ENCODE peak calls at places on chromosomes 1 and 21, in ten cellular contexts. M, U, P, R, L, J, T, G, B and F are unnamed samples.

GRCh38 chr1:245673920-245674414 is 519.2 kb downstream of the KIF26B start:
- DNase-seq in G (no peak), R (peak), L (no peak), J (no peak), T (no peak), M (no peak), P (no peak), U (no peak), B (no peak), F (no peak)

GRCh38 chr1:30412241-30413110 is 310.9 kb downstream of the MATN1 start:
- DNase-seq in G (no peak), L (peak), J (peak), R (no peak), U (no peak), P (no peak), M (no peak), B (no peak), T (no peak), F (no peak)

GRCh38 chr1:156833598-156833997 is 16.9 kb upstream of the SH2D2A start:
- DNase-seq in U (no peak), B (no peak), G (no peak), J (no peak), L (no peak), M (no peak), T (no peak), R (no peak), P (no peak), F (no peak)

GRCh38 chr1:221327954-221328353 is 413.9 kb downstream of the DUSP10 start:
- DNase-seq in P (no peak), L (no peak), M (no peak), T (no peak), B (no peak), U (no peak), J (no peak), R (peak), G (no peak), F (peak)

GRCh38 chr1:111274653-111275052 is 16.0 kb upstream of the CHIA start:
- DNase-seq in P (no peak), B (no peak), T (no peak), U (no peak), L (no peak), M (no peak), J (no peak), R (peak), G (no peak), F (no peak)

GRCh38 chr1:184483101-184483813 is 96.4 kb downstream of the C1orf21 start:
- DNase-seq in G (no peak), U (no peak), T (no peak), L (peak), M (no peak), J (peak), P (no peak), B (no peak), R (peak), F (no peak)

GRCh38 chr1:192530254-192530653 is 45.3 kb upstream of the RGS1 start:
- DNase-seq in P (no peak), M (no peak), T (no peak), U (no peak), G (no peak), B (no peak), R (peak), L (no peak), J (no peak), F (no peak)

GRCh38 chr1:182616130-182617074 is 12.2 kb upstream of the RGS16 start:
- DNase-seq in J (peak), L (no peak), G (peak), P (no peak), B (peak), M (no peak), R (peak), T (peak), U (peak), F (no peak)

GRCh38 chr1:240739754-240740153 is 127.8 kb upstream of the GREM2 start:
- DNase-seq in B (no peak), J (no peak), M (no peak), T (no peak), L (no peak), U (no peak), R (no peak), P (no peak), G (no peak), F (no peak)

GRCh38 chr21:15164678-15165303 is 100.0 kb upstream of the NRIP1 start:
- DNase-seq in G (no peak), P (no peak), R (peak), J (no peak), T (no peak), B (no peak), U (no peak), L (no peak), M (no peak), F (no peak)

GRCh38 chr1:7281821-7282220 is 489.3 kb upstream of the VAMP3 start:
- DNase-seq in B (no peak), J (no peak), M (no peak), U (no peak), L (no peak), T (no peak), P (no peak), R (peak), G (no peak), F (no peak)

GRCh38 chr1:1599030-1599916 is 662 bp downstream of the FNDC10 start:
- DNase-seq in B (no peak), M (peak), U (no peak), L (no peak), R (peak), T (peak), P (no peak), G (no peak), J (peak), F (no peak)

GRCh38 chr1:54854376-54855020 is 32.5 kb downstream of the DHCR24 start:
- DNase-seq in J (no peak), B (no peak), U (no peak), P (no peak), L (no peak), M (no peak), G (no peak), T (no peak), R (no peak), F (no peak)

GRCh38 chr1:166164995-166165660 is 1.7 kb downstream of the FAM78B start:
- DNase-seq in L (no peak), R (peak), U (peak), T (peak), B (no peak), J (no peak), M (peak), G (no peak), P (no peak), F (no peak)

GRCh38 chr1:8477983-8478362 is 160.1 kb downstream of the SLC45A1 start:
- DNase-seq in L (no peak), B (no peak), U (no peak), G (no peak), J (no peak), T (no peak), M (no peak), R (no peak), P (no peak), F (no peak)

GRCh38 chr1:160284782-160285344 is at the start of gene PEX19:
- DNase-seq in L (peak), B (peak), P (no peak), T (peak), M (peak), U (peak), J (peak), G (peak), R (peak), F (peak)

GRCh38 chr1:206540044-206540758 is 32.9 kb downstream of the RASSF5 start:
- DNase-seq in U (peak), B (no peak), R (no peak), M (no peak), J (peak), G (peak), P (no peak), T (no peak), L (no peak), F (no peak)

GRCh38 chr1:182163821-182164223 is 102.3 kb upstream of the ZNF648 start:
- DNase-seq in U (peak), G (peak), B (no peak), T (no peak), P (no peak), L (no peak), R (peak), J (no peak), M (no peak), F (no peak)

GRCh38 chr1:2934173-2934540 is 87.1 kb upstream of the ACTRT2 start:
- DNase-seq in R (no peak), U (no peak), J (no peak), M (no peak), L (no peak), T (no peak), G (no peak), B (no peak), P (no peak), F (no peak)

GRCh38 chr1:157652859-157653493 is 47.6 kb downstream of the FCRL3 start:
- DNase-seq in G (peak), B (no peak), L (no peak), U (no peak), P (no peak), R (no peak), M (no peak), J (no peak), T (no peak), F (no peak)

GRCh38 chr1:24914226-24915069 is 15.6 kb downstream of the RUNX3 start:
- DNase-seq in T (no peak), U (peak), J (no peak), M (no peak), B (no peak), R (peak), L (no peak), P (no peak), G (peak), F (no peak)

GRCh38 chr1:225541383-225541782 is 111.5 kb downstream of the ENAH start:
- DNase-seq in U (no peak), R (no peak), B (no peak), T (no peak), G (no peak), M (no peak), J (no peak), L (no peak), P (no peak), F (no peak)

GRCh38 chr1:41898191-41898713 is 20.5 kb downstream of the HIVEP3 start:
- DNase-seq in T (peak), G (no peak), U (no peak), L (no peak), B (peak), M (no peak), J (no peak), P (no peak), R (peak), F (peak)

GRCh38 chr1:6580588-6581270 is 935 bp downstream of the ZBTB48 start:
- DNase-seq in T (peak), B (no peak), L (no peak), M (no peak), P (no peak), G (no peak), U (no peak), J (no peak), R (peak), F (no peak)

GRCh38 chr1:221182791-221183533 is 303.7 kb downstream of the HLX start:
- DNase-seq in P (no peak), L (no peak), B (no peak), U (no peak), J (no peak), R (no peak), M (no peak), G (no peak), T (no peak), F (no peak)

GRCh38 chr1:154944422-154945159 is 8.1 kb upstream of the PMVK start:
- DNase-seq in J (no peak), R (peak), L (no peak), G (no peak), M (no peak), P (no peak), T (no peak), B (no peak), U (no peak), F (no peak)

GRCh38 chr1:88058205-88058604 is 625.9 kb upstream of the PKN2 start:
- DNase-seq in M (no peak), L (no peak), P (no peak), R (no peak), J (no peak), T (no peak), B (no peak), G (no peak), U (no peak), F (no peak)

GRCh38 chr1:102799496-102799895 is 308.8 kb downstream of the COL11A1 start:
- DNase-seq in R (peak), G (no peak), U (no peak), M (no peak), J (no peak), L (no peak), T (no peak), B (no peak), P (peak), F (no peak)

GRCh38 chr1:193614817-193615216 is 428.4 kb upstream of the B3GALT2 start:
- DNase-seq in J (no peak), L (no peak), R (peak), P (peak), T (no peak), G (no peak), M (no peak), B (no peak), U (no peak), F (peak)